ENCODE peak calls at places on chromosomes 13 and 19, in nine cellular contexts. Q is thoracic aorta, K is iPS DF 6.9, B is colonic mucosa, O is spleen, A is PC-9, Y is cardiac muscle cell, T is small intestine, G is heart right ventricle. F is an unnamed sample.

GRCh38 chr19:6372594-6373095 is at the start of gene ALKBH7:
- DNase-seq in Q (peak; percentile 100), K (peak; percentile 98), B (peak; percentile 99), O (peak; percentile 98), A (peak; percentile 96), Y (peak; percentile 100), T (peak; percentile 100), G (peak; percentile 95), F (peak; percentile 99)

GRCh38 chr19:15544970-15545369 is 36.6 kb downstream of the CYP4F22 start:
- DNase-seq in Q (no peak), K (no peak), B (no peak), O (no peak), A (no peak), Y (no peak), T (no peak), G (no peak), F (no peak)

GRCh38 chr13:82506805-82507404 is 1375.4 kb downstream of the SLITRK1 start:
- DNase-seq in Q (no peak), K (no peak), B (no peak), O (no peak), A (no peak), Y (no peak), T (no peak), G (no peak), F (no peak)

GRCh38 chr19:46722421-46723022 is 5.6 kb upstream of the PRKD2 start:
- DNase-seq in Q (no peak), K (no peak), B (no peak), O (peak; percentile 81), A (no peak), Y (no peak), T (no peak), G (no peak), F (no peak)

GRCh38 chr13:28753208-28753892 is 34.6 kb upstream of the SLC46A3 start:
- DNase-seq in Q (peak; percentile 55), K (no peak), B (peak; percentile 59), O (no peak), A (peak; percentile 79), Y (peak; percentile 95), T (peak; percentile 68), G (peak; percentile 21), F (peak; percentile 71)

GRCh38 chr13:73273276-73273675 is 214.5 kb downstream of the KLF5 start:
- DNase-seq in Q (no peak), K (no peak), B (no peak), O (no peak), A (no peak), Y (no peak), T (no peak), G (no peak), F (no peak)

GRCh38 chr19:41870401-41870873 is 6.6 kb upstream of the CD79A start:
- DNase-seq in Q (no peak), K (no peak), B (no peak), O (no peak), A (peak; percentile 58), Y (peak; percentile 60), T (peak; percentile 81), G (no peak), F (no peak)

GRCh38 chr13:101626925-101627555 is 174.6 kb downstream of the ITGBL1 start:
- DNase-seq in Q (no peak), K (no peak), B (no peak), O (no peak), A (no peak), Y (no peak), T (peak; percentile 10), G (no peak), F (no peak)

GRCh38 chr13:51913421-51914136 is 51.8 kb downstream of the CCDC70 start:
- DNase-seq in Q (no peak), K (no peak), B (no peak), O (no peak), A (no peak), Y (no peak), T (no peak), G (no peak), F (no peak)

GRCh38 chr19:6519289-6519688 is 11.5 kb upstream of the TNFSF9 start:
- DNase-seq in Q (no peak), K (no peak), B (no peak), O (no peak), A (no peak), Y (peak; percentile 77), T (peak; percentile 31), G (no peak), F (no peak)

GRCh38 chr19:5964816-5965565 is 12.9 kb downstream of the RANBP3 start:
- DNase-seq in Q (no peak), K (no peak), B (no peak), O (no peak), A (no peak), Y (no peak), T (no peak), G (no peak), F (no peak)

GRCh38 chr19:55095260-55096060 is 19.8 kb downstream of the EPS8L1 start:
- DNase-seq in Q (no peak), K (no peak), B (no peak), O (no peak), A (peak; percentile 31), Y (no peak), T (no peak), G (no peak), F (no peak)

GRCh38 chr13:26557393-26558073 is at the start of gene WASF3:
- DNase-seq in Q (peak; percentile 57), K (peak; percentile 83), B (peak; percentile 94), O (peak; percentile 91), A (peak; percentile 64), Y (peak; percentile 97), T (peak; percentile 74), G (peak; percentile 95), F (no peak)

GRCh38 chr19:7534531-7534980 is 961 bp upstream of the PNPLA6 start:
- DNase-seq in Q (peak; percentile 70), K (no peak), B (peak; percentile 68), O (no peak), A (peak; percentile 69), Y (peak; percentile 75), T (peak; percentile 44), G (no peak), F (peak; percentile 77)

GRCh38 chr13:74153316-74153715 is 19.1 kb upstream of the KLF12 start:
- DNase-seq in Q (no peak), K (no peak), B (no peak), O (no peak), A (no peak), Y (no peak), T (peak; percentile 12), G (no peak), F (no peak)

GRCh38 chr19:14505488-14506239 is 9.7 kb upstream of the GIPC1 start:
- DNase-seq in Q (no peak), K (no peak), B (peak; percentile 83), O (peak; percentile 92), A (peak; percentile 100), Y (peak; percentile 64), T (peak; percentile 55), G (peak; percentile 51), F (peak; percentile 89)

GRCh38 chr19:31436121-31436776 is 87.0 kb upstream of the TSHZ3 start:
- DNase-seq in Q (no peak), K (no peak), B (no peak), O (no peak), A (no peak), Y (peak; percentile 48), T (no peak), G (no peak), F (no peak)

GRCh38 chr19:46299695-46300094 is 2.9 kb downstream of the HIF3A start:
- DNase-seq in Q (no peak), K (no peak), B (peak; percentile 44), O (no peak), A (no peak), Y (peak; percentile 38), T (peak; percentile 26), G (no peak), F (no peak)

GRCh38 chr13:48346583-48346982 is 43.0 kb downstream of the RB1 start:
- DNase-seq in Q (no peak), K (no peak), B (no peak), O (no peak), A (no peak), Y (no peak), T (no peak), G (no peak), F (no peak)
- H3K36me3 ChIP-seq in Q (peaks cover 4% of the 10 kb centered on the region), K (no peaks in the 10 kb centered on the region), B (no peaks in the 10 kb centered on the region), O (no peaks in the 10 kb centered on the region), A (peaks cover 3% of the 10 kb centered on the region), Y (peaks cover 26% of the 10 kb centered on the region), T (no peaks in the 10 kb centered on the region), G (peaks cover 84% of the 10 kb centered on the region), F (no peaks in the 10 kb centered on the region)

DNA sequence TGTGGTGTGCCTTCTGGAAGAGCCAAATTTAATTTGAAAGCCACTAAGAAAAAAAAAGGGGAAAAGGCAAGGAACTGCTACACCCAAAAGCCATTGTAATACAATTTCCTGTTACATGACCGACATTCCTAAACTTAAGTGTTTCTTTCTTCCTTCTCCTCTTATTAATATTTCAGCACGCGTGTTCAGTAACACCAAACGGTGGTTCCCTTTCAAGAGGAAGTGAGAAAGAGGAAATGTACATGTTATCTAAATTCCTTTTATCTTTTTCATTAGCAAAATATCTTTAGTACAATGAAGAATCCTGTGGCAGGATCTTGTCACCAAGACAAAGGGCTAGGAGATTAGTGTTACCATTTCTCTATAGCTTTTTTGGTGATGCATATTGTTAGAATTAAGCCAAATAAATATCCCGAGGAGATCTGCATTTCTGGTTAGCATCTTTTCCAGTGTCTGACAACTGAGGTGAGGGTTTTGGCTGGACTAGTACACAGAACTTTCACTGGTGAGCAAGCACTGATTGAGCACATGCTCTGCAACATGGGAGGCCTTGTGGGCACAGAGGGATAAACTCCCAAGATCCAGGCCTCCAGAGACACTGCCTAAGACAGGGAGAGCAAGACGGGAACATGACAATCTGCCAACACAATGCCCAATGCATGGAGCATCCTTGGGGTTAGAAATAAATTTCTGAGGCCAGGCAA is 22.1 kb downstream of the LATS2 start:
- DNase-seq in Q (no peak), K (no peak), B (no peak), O (no peak), A (no peak), Y (peak; percentile 30), T (no peak), G (no peak), F (no peak)
- H3K4me1 ChIP-seq in Q (peaks cover 59% of the 10 kb centered on the region), K (peaks cover 2% of the 10 kb centered on the region), B (no peaks in the 10 kb centered on the region), O (peaks cover 80% of the 10 kb centered on the region), A (no peaks in the 10 kb centered on the region), Y (peaks cover 11% of the 10 kb centered on the region), T (no peaks in the 10 kb centered on the region), G (peaks cover 5% of the 10 kb centered on the region), F (peaks cover 5% of the 10 kb centered on the region)

DNA sequence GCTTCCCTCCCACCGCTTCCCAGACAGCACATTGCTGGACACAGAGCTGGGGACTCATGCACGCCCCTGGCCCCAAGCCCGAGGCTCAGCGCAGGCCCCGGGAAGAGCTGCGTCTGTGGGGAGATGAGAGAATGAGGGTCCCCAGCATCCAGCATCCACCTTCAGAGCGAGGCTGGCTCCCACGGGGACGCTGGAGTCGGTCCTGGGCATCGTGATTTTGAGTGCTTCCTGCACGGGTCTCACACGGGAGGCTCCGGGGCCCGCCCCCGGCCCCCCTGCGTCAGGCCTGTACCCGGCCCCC is 4.7 kb downstream of the NCLN start:
- DNase-seq in Q (no peak), K (no peak), B (no peak), O (no peak), A (no peak), Y (no peak), T (no peak), G (no peak), F (no peak)
- H3K36me3 ChIP-seq in Q (peaks cover 10% of the 10 kb centered on the region), K (peaks cover 13% of the 10 kb centered on the region), B (no peaks in the 10 kb centered on the region), O (no peaks in the 10 kb centered on the region), A (no peaks in the 10 kb centered on the region), Y (no peaks in the 10 kb centered on the region), T (peaks cover 6% of the 10 kb centered on the region), G (peaks cover 21% of the 10 kb centered on the region), F (no peaks in the 10 kb centered on the region)

DNA sequence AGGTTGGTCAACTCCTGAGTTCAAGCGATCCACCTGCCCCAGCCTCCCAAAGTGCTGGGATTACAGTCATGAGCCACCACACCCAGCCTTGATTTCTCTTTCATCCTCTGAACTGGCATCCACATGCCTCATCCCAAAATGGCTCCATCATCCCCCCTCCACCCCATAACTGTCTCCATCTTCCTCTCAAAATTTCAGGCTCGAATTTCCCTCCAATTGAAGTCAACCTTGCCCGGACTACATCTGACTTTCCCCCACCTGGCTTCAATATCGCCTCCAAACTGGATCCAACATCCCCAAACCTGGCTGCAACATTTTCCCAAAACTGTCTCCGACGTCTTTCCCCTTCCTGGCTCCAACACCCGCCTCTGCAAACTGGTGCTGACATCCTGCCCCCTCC is 1.1 kb downstream of the EXOC3L2 start:
- DNase-seq in Q (no peak), K (no peak), B (no peak), O (no peak), A (no peak), Y (no peak), T (no peak), G (no peak), F (no peak)
- H3K4me1 ChIP-seq in Q (no peaks in the 10 kb centered on the region), K (no peaks in the 10 kb centered on the region), B (no peaks in the 10 kb centered on the region), O (peaks cover 71% of the 10 kb centered on the region), A (no peaks in the 10 kb centered on the region), Y (peaks cover 5% of the 10 kb centered on the region), T (no peaks in the 10 kb centered on the region), G (peaks cover 3% of the 10 kb centered on the region), F (peaks cover 3% of the 10 kb centered on the region)